ENCODE peak calls at places on chromosome 19, in ten cellular contexts. One of them, this sample, is unnamed. For H3K4me1 and H3K9me3, the result is how much of the 10 kb centered on the place peaks cover.

GRCh38 chr19:4791183-4792018 is at the start of gene FEM1A:
- DNase-seq in A549: peak
- DNase-seq in esophagus squamous epithelium: peak
- DNase-seq in colonic mucosa: peak
- DNase-seq in tibial nerve: peak
- DNase-seq in tibial artery: peak
- DNase-seq in thoracic aorta: peak
- DNase-seq in PC-3: peak
- DNase-seq in left lung: peak
- DNase-seq in mucosa of descending colon: peak
- DNase-seq in this sample: peak

GRCh38 chr19:40762754-40763153 is 11.8 kb downstream of the SNRPA start:
- DNase-seq in left lung: no peak
- DNase-seq in esophagus squamous epithelium: no peak
- DNase-seq in PC-3: no peak
- DNase-seq in tibial artery: no peak
- DNase-seq in colonic mucosa: no peak
- DNase-seq in A549: no peak
- DNase-seq in tibial nerve: no peak
- DNase-seq in thoracic aorta: no peak
- DNase-seq in mucosa of descending colon: no peak
- DNase-seq in this sample: no peak

GRCh38 chr19:30649934-30650614 is 277.9 kb downstream of the ZNF536 start:
- DNase-seq in PC-3: peak
- DNase-seq in colonic mucosa: peak
- DNase-seq in mucosa of descending colon: peak
- DNase-seq in tibial nerve: no peak
- DNase-seq in esophagus squamous epithelium: no peak
- DNase-seq in left lung: no peak
- DNase-seq in A549: peak
- DNase-seq in tibial artery: no peak
- DNase-seq in thoracic aorta: no peak
- DNase-seq in this sample: no peak

GRCh38 chr19:47032171-47032811 is 12.7 kb downstream of the NPAS1 start:
- DNase-seq in left lung: no peak
- DNase-seq in PC-3: peak
- DNase-seq in A549: peak
- DNase-seq in tibial nerve: no peak
- DNase-seq in tibial artery: no peak
- DNase-seq in colonic mucosa: peak
- DNase-seq in esophagus squamous epithelium: no peak
- DNase-seq in thoracic aorta: no peak
- DNase-seq in mucosa of descending colon: peak
- DNase-seq in this sample: peak

GRCh38 chr19:3358919-3359849 is 7.2 kb upstream of the NFIC start:
- DNase-seq in tibial artery: peak
- DNase-seq in A549: no peak
- DNase-seq in mucosa of descending colon: peak
- DNase-seq in PC-3: peak
- DNase-seq in esophagus squamous epithelium: no peak
- DNase-seq in thoracic aorta: no peak
- DNase-seq in colonic mucosa: peak
- DNase-seq in tibial nerve: peak
- DNase-seq in left lung: peak
- DNase-seq in this sample: no peak

GRCh38 chr19:364496-365287 is 20.1 kb upstream of the MIER2 start:
- DNase-seq in tibial artery: no peak
- DNase-seq in left lung: no peak
- DNase-seq in thoracic aorta: no peak
- DNase-seq in PC-3: no peak
- DNase-seq in esophagus squamous epithelium: no peak
- DNase-seq in colonic mucosa: no peak
- DNase-seq in mucosa of descending colon: no peak
- DNase-seq in tibial nerve: no peak
- DNase-seq in A549: no peak
- DNase-seq in this sample: no peak

GRCh38 chr19:51123381-51124186 is 1.1 kb upstream of the SIGLEC9 start:
- DNase-seq in thoracic aorta: no peak
- DNase-seq in PC-3: no peak
- DNase-seq in left lung: peak
- DNase-seq in tibial nerve: no peak
- DNase-seq in tibial artery: no peak
- DNase-seq in colonic mucosa: no peak
- DNase-seq in esophagus squamous epithelium: no peak
- DNase-seq in mucosa of descending colon: no peak
- DNase-seq in A549: no peak
- DNase-seq in this sample: no peak

GRCh38 chr19:7515471-7516226 is at the start of gene ZNF358:
- DNase-seq in A549: peak
- DNase-seq in esophagus squamous epithelium: no peak
- DNase-seq in PC-3: peak
- DNase-seq in colonic mucosa: peak
- DNase-seq in thoracic aorta: peak
- DNase-seq in tibial nerve: peak
- DNase-seq in tibial artery: peak
- DNase-seq in left lung: peak
- DNase-seq in mucosa of descending colon: peak
- DNase-seq in this sample: peak

GRCh38 chr19:50975766-50976165 is 6.4 kb upstream of the KLK6 start:
- DNase-seq in mucosa of descending colon: no peak
- DNase-seq in left lung: peak
- DNase-seq in esophagus squamous epithelium: no peak
- DNase-seq in thoracic aorta: no peak
- DNase-seq in PC-3: peak
- DNase-seq in tibial nerve: no peak
- DNase-seq in tibial artery: no peak
- DNase-seq in colonic mucosa: peak
- DNase-seq in A549: peak
- DNase-seq in this sample: peak

GRCh38 chr19:56837892-56838679 is 2.4 kb downstream of the PEG3 start:
- DNase-seq in PC-3: peak
- DNase-seq in A549: no peak
- DNase-seq in thoracic aorta: peak
- DNase-seq in esophagus squamous epithelium: no peak
- DNase-seq in tibial nerve: peak
- DNase-seq in left lung: peak
- DNase-seq in mucosa of descending colon: peak
- DNase-seq in tibial artery: peak
- DNase-seq in colonic mucosa: peak
- DNase-seq in this sample: no peak
- TF ChIP-seq CTCF in PC-3: peak
- TF ChIP-seq CTCF in A549: no peak
- TF ChIP-seq CTCF in thoracic aorta: peak
- TF ChIP-seq CTCF in esophagus squamous epithelium: peak
- TF ChIP-seq CTCF in tibial nerve: peak
- TF ChIP-seq CTCF in left lung: peak
- TF ChIP-seq CTCF in mucosa of descending colon: no peak
- TF ChIP-seq CTCF in tibial artery: peak
- TF ChIP-seq CTCF in colonic mucosa: no peak
- TF ChIP-seq CTCF in this sample: no peak

GRCh38 chr19:19597809-19598306 is 20.6 kb downstream of the PBX4 start:
- DNase-seq in A549: no peak
- DNase-seq in mucosa of descending colon: no peak
- DNase-seq in left lung: no peak
- DNase-seq in colonic mucosa: no peak
- DNase-seq in PC-3: no peak
- DNase-seq in esophagus squamous epithelium: no peak
- DNase-seq in tibial artery: no peak
- DNase-seq in tibial nerve: no peak
- DNase-seq in thoracic aorta: no peak
- DNase-seq in this sample: no peak
- H3K4me1 ChIP-seq in A549: under half
- H3K4me1 ChIP-seq in mucosa of descending colon: under half
- H3K4me1 ChIP-seq in left lung: under half
- H3K4me1 ChIP-seq in colonic mucosa: under half
- H3K4me1 ChIP-seq in PC-3: under half
- H3K4me1 ChIP-seq in esophagus squamous epithelium: under half
- H3K4me1 ChIP-seq in tibial artery: under half
- H3K4me1 ChIP-seq in tibial nerve: under half
- H3K4me1 ChIP-seq in thoracic aorta: under half
- H3K4me1 ChIP-seq in this sample: under half

GRCh38 chr19:52613299-52613906 is 24.8 kb downstream of the ZNF83 start:
- DNase-seq in left lung: no peak
- DNase-seq in tibial nerve: no peak
- DNase-seq in mucosa of descending colon: no peak
- DNase-seq in A549: no peak
- DNase-seq in PC-3: no peak
- DNase-seq in esophagus squamous epithelium: no peak
- DNase-seq in tibial artery: no peak
- DNase-seq in colonic mucosa: no peak
- DNase-seq in thoracic aorta: no peak
- DNase-seq in this sample: no peak
- H3K9me3 ChIP-seq in left lung: under half
- H3K9me3 ChIP-seq in tibial nerve: under half
- H3K9me3 ChIP-seq in mucosa of descending colon: half or more
- H3K9me3 ChIP-seq in A549: half or more
- H3K9me3 ChIP-seq in PC-3: under half
- H3K9me3 ChIP-seq in esophagus squamous epithelium: under half
- H3K9me3 ChIP-seq in tibial artery: under half
- H3K9me3 ChIP-seq in colonic mucosa: under half
- H3K9me3 ChIP-seq in thoracic aorta: under half
- H3K9me3 ChIP-seq in this sample: under half

DNA sequence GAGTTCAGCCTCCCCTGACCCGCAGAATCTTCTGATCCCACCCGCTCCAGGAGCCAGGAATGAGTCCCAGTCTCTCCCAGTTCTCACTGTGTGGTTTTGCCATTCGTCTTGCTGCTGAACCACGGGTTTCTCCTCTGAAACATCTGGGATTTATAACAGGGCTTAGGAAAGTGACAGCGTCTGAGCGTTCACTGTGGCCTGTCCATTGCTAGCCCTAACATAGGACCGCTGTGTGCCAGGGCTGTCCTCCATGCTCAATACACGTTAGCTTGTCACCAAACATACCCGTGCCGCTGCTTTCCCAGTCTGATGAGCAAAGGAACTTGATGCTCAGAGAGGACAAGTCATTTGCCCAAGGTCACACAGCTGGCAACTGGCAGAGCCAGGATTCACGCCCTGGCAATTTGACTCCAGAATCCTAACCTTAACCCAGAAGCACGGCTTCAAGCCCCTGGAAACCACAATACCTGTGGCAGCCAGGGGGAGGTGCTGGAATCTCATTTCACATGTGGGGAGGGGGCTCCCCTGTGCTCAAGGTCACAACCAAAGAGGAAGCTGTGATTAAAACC is 1.1 kb upstream of the APOE start:
- DNase-seq in mucosa of descending colon: no peak
- DNase-seq in PC-3: no peak
- DNase-seq in tibial artery: no peak
- DNase-seq in colonic mucosa: no peak
- DNase-seq in esophagus squamous epithelium: no peak
- DNase-seq in tibial nerve: no peak
- DNase-seq in A549: peak
- DNase-seq in thoracic aorta: no peak
- DNase-seq in left lung: no peak
- DNase-seq in this sample: no peak
- TF ChIP-seq CTCF in mucosa of descending colon: no peak
- TF ChIP-seq CTCF in PC-3: peak
- TF ChIP-seq CTCF in tibial artery: no peak
- TF ChIP-seq CTCF in colonic mucosa: no peak
- TF ChIP-seq CTCF in esophagus squamous epithelium: no peak
- TF ChIP-seq CTCF in tibial nerve: no peak
- TF ChIP-seq CTCF in A549: peak
- TF ChIP-seq CTCF in thoracic aorta: no peak
- TF ChIP-seq CTCF in left lung: no peak
- TF ChIP-seq CTCF in this sample: peak

DNA sequence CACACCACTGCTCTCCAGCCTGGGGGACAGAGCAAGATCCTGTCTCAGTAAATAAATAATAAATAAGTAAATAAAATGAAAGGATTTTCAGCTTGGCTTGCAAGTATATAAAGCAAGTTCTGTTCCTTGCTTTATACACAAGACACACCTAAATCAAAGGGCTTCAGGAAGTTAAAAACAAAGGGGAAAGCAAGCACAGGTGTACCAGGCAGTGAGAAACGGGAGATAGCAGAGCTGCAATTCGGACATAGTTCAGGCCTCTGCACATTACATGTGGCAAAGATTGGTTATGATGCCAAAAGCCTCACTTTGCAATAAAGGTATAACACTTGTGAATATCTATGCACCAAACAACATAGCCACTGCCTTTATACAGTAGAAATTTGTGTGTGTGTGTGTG is 47.5 kb downstream of the MYO9B start:
- DNase-seq in thoracic aorta: no peak
- DNase-seq in mucosa of descending colon: no peak
- DNase-seq in tibial nerve: no peak
- DNase-seq in colonic mucosa: no peak
- DNase-seq in PC-3: no peak
- DNase-seq in left lung: no peak
- DNase-seq in tibial artery: no peak
- DNase-seq in esophagus squamous epithelium: no peak
- DNase-seq in A549: no peak
- DNase-seq in this sample: no peak
- H3K4me1 ChIP-seq in thoracic aorta: under half
- H3K4me1 ChIP-seq in mucosa of descending colon: under half
- H3K4me1 ChIP-seq in tibial nerve: under half
- H3K4me1 ChIP-seq in colonic mucosa: under half
- H3K4me1 ChIP-seq in PC-3: under half
- H3K4me1 ChIP-seq in left lung: half or more
- H3K4me1 ChIP-seq in tibial artery: under half
- H3K4me1 ChIP-seq in esophagus squamous epithelium: under half
- H3K4me1 ChIP-seq in A549: under half
- H3K4me1 ChIP-seq in this sample: under half

GRCh38 chr19:37803250-37803854 is 24.0 kb upstream of the ZNF573 start:
- DNase-seq in left lung: no peak
- DNase-seq in esophagus squamous epithelium: no peak
- DNase-seq in colonic mucosa: no peak
- DNase-seq in PC-3: no peak
- DNase-seq in tibial artery: no peak
- DNase-seq in tibial nerve: no peak
- DNase-seq in A549: peak
- DNase-seq in thoracic aorta: no peak
- DNase-seq in mucosa of descending colon: no peak
- DNase-seq in this sample: no peak
- H3K9me3 ChIP-seq in left lung: under half
- H3K9me3 ChIP-seq in esophagus squamous epithelium: half or more
- H3K9me3 ChIP-seq in colonic mucosa: under half
- H3K9me3 ChIP-seq in PC-3: under half
- H3K9me3 ChIP-seq in tibial artery: half or more
- H3K9me3 ChIP-seq in tibial nerve: half or more
- H3K9me3 ChIP-seq in A549: half or more
- H3K9me3 ChIP-seq in thoracic aorta: half or more
- H3K9me3 ChIP-seq in mucosa of descending colon: half or more
- H3K9me3 ChIP-seq in this sample: half or more